ENCODE peak calls at places on chromosomes 5 and 9, in five cellular contexts. O, D, U, G and R are unnamed samples.

GRCh38 chr9:128124873-128125574 is 2.5 kb downstream of the PTGES2 start:
- DNase-seq in D (peak; percentile 86), O (peak; percentile 57), G (peak; percentile 14), U (no peak), R (peak; percentile 76)

GRCh38 chr5:100803391-100803790 is 99.7 kb downstream of the ST8SIA4 start:
- DNase-seq in O (no peak), D (no peak), G (peak; percentile 32), U (no peak), R (no peak)

GRCh38 chr5:17228833-17229291 is 11.4 kb downstream of the BASP1 start:
- DNase-seq in O (no peak), D (no peak), G (peak; percentile 78), U (no peak), R (no peak)

GRCh38 chr5:13516195-13516594 is 428.3 kb downstream of the DNAH5 start:
- DNase-seq in G (no peak), O (peak; percentile 85), D (no peak), U (no peak), R (no peak)

GRCh38 chr5:61279725-61280124 is 52.3 kb upstream of the ZSWIM6 start:
- DNase-seq in U (no peak), D (peak; percentile 53), O (no peak), G (peak; percentile 62), R (no peak)

GRCh38 chr5:1480217-1480616 is 35.0 kb upstream of the SLC6A3 start:
- DNase-seq in D (no peak), G (no peak), U (no peak), O (no peak), R (no peak)

GRCh38 chr5:181052928-181053759 is 13.1 kb downstream of the BTNL9 start:
- DNase-seq in U (no peak), O (peak; percentile 20), G (no peak), D (no peak), R (peak; percentile 62)

GRCh38 chr5:59189482-59189881 is 606.6 kb downstream of the RAB3C start:
- DNase-seq in U (no peak), G (no peak), D (no peak), O (no peak), R (no peak)

GRCh38 chr9:84229186-84229585 is 111.4 kb downstream of the SLC28A3 start:
- DNase-seq in O (no peak), G (no peak), D (peak; percentile 10), U (no peak), R (no peak)

GRCh38 chr5:75168026-75168750 is 68.5 kb downstream of the ANKRD31 start:
- DNase-seq in U (no peak), G (no peak), D (no peak), O (no peak), R (no peak)

GRCh38 chr5:141674747-141675146 is 7.3 kb downstream of the ARAP3 start:
- DNase-seq in G (no peak), O (no peak), D (peak; percentile 60), U (no peak), R (no peak)

GRCh38 chr9:88418715-88419540 is 30.7 kb downstream of the SPIN1 start:
- DNase-seq in O (no peak), U (no peak), G (peak; percentile 56), D (no peak), R (no peak)

GRCh38 chr5:141883184-141883947 is 5.2 kb upstream of the PCDH1 start:
- DNase-seq in G (no peak), D (peak; percentile 79), O (peak; percentile 26), U (no peak), R (peak; percentile 89)

GRCh38 chr5:173477320-173478055 is 139.0 kb downstream of the BOD1 start:
- DNase-seq in G (peak; percentile 88), O (no peak), U (no peak), D (no peak), R (no peak)

GRCh38 chr5:54517512-54518145 is at the start of gene SNX18:
- DNase-seq in G (peak; percentile 84), O (peak; percentile 85), U (peak; percentile 95), D (peak; percentile 95), R (peak; percentile 98)

GRCh38 chr5:54518146-54519082 is 855 bp downstream of the SNX18 start:
- DNase-seq in U (peak; percentile 42), G (no peak), O (peak; percentile 21), D (peak; percentile 72), R (peak; percentile 80)

GRCh38 chr5:54520438-54520846 is 2.9 kb downstream of the SNX18 start:
- DNase-seq in G (peak; percentile 56), O (peak; percentile 20), U (no peak), D (peak; percentile 69), R (no peak)

GRCh38 chr5:54520940-54521339 is 3.4 kb downstream of the SNX18 start:
- DNase-seq in O (no peak), G (no peak), D (no peak), U (no peak), R (no peak)

GRCh38 chr5:54519083-54519541 is 1.6 kb downstream of the SNX18 start:
- DNase-seq in D (no peak), G (no peak), U (no peak), O (no peak), R (no peak)
- H3K4me1 ChIP-seq in D (peaks cover 10% of the 10 kb centered on the region), G (peaks cover 65% of the 10 kb centered on the region), U (peaks cover 34% of the 10 kb centered on the region), O (peaks cover 33% of the 10 kb centered on the region), R (peaks cover 43% of the 10 kb centered on the region)

DNA sequence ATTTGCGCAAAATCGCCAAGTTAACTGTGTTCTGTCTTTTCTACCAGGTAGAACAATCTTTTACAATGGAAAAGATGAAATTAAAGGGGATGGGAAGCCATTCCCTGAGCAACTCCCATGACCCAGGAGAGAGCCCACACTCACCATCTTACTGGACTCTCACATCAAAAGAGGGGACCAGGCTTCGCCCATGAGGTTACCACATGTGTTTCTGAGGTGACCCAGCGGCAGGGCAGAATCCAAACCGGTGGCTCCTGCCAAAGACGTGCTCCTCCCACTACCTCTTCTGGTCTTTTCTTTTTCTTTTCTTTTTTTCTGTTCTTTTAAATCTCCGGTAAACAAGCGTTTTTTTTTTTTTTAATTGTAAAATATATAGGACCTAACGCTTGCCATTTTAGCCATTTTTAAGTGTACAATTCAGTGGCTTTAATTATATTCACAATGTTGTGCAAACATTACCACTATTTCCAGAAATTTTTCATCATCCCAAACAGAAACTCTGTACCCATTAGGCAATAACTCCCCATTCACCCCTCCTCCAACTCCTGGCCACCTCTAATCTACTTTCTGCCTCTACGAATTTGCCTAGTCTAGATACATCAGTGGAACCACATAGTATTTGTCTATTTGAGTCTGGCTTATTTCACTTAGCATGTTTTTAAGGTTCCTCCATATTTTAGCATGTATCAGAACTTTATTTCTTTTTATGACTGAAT is 19.3 kb downstream of the PTPN3 start:
- DNase-seq in O (no peak), D (no peak), U (no peak), G (no peak), R (no peak)
- H3K9ac ChIP-seq in O (no peak overlapping the region), D (no peak overlapping the region), U (no peak overlapping the region), G (no peak overlapping the region), R (no peak overlapping the region)

GRCh38 chr5:88765798-88766197 is 117.2 kb downstream of the MEF2C start:
- DNase-seq in D (no peak), O (no peak), U (no peak), G (no peak), R (no peak)
- H3K79me2 ChIP-seq in D (no peaks in the 10 kb centered on the region), O (no peaks in the 10 kb centered on the region), U (peaks cover 100% of the 10 kb centered on the region), G (no peaks in the 10 kb centered on the region), R (no peaks in the 10 kb centered on the region)

GRCh38 chr9:71681104-71681707 is 87.1 kb downstream of the CEMIP2 start:
- DNase-seq in O (no peak), U (no peak), G (peak; percentile 39), D (no peak), R (no peak)

GRCh38 chr9:71680189-71680983 is 87.9 kb downstream of the CEMIP2 start:
- DNase-seq in D (peak; percentile 29), U (no peak), O (peak; percentile 82), G (peak; percentile 70), R (no peak)

GRCh38 chr9:71677209-71677608 is 91.1 kb downstream of the CEMIP2 start:
- DNase-seq in D (no peak), U (no peak), G (no peak), O (no peak), R (no peak)

GRCh38 chr9:71676460-71676859 is 91.9 kb downstream of the CEMIP2 start:
- DNase-seq in D (no peak), O (no peak), G (no peak), U (peak; percentile 80), R (no peak)

DNA sequence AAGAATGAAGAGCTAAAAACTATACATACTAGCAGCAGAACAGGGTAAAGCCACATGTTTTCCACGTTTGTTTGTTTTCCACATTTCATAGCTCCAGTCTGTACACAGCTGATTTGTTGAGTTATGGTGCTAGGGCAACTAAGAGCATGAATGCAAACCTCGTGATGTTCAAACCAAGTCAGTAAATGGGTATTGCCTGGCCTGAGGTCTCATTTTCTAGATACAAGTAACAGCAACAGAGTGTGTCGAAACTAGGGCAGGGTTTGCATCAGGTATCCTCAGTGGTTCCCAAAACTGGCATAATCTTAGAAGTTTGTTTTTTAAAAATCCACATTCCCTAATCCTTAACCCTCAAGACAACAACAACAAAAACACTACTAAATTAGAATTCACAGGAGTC is 89.3 kb downstream of the CEMIP2 start:
- DNase-seq in G (no peak), O (no peak), D (no peak), U (no peak), R (no peak)
- H3K4me1 ChIP-seq in G (peaks cover 33% of the 10 kb centered on the region), O (peaks cover 56% of the 10 kb centered on the region), D (no peaks in the 10 kb centered on the region), U (peaks cover 23% of the 10 kb centered on the region), R (peaks cover 3% of the 10 kb centered on the region)

DNA sequence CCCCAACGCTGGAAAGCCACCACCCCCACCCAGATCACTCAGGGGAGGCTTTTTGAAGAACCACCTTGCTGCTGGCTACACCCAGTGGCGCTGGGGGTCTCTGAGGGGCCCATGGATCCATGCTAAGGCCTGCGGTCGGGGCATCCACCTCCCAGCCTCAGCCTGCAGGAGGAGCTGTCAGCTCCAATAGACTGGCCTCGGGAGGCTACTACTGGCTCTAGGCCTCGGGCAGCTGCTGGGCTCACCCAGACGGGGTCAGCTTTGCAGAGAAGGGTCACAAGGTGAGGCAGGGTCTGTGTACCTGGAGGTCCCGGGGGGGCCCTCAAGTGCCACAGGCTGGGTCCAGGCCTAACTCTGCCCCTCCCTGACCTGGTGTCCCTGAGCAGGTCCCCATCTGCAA is 193.7 kb downstream of the OLFM1 start:
- DNase-seq in U (no peak), D (peak; percentile 22), G (no peak), O (no peak), R (peak; percentile 60)
- H3K9ac ChIP-seq in U (no peak overlapping the region), D (no peak overlapping the region), G (no peak overlapping the region), O (no peak overlapping the region), R (no peak overlapping the region)

GRCh38 chr5:132431682-132432081 is 58.9 kb downstream of the IRF1 start:
- DNase-seq in D (no peak), O (no peak), U (no peak), G (no peak), R (no peak)
- H3K79me2 ChIP-seq in D (no peaks in the 10 kb centered on the region), O (peaks cover 5% of the 10 kb centered on the region), U (peaks cover 100% of the 10 kb centered on the region), G (peaks cover 4% of the 10 kb centered on the region), R (no peaks in the 10 kb centered on the region)